ENCODE peak calls at places on chromosomes 13 and 19, in nine cellular contexts. J is IMR-90, Y is A549, I is prostate gland, O is right lobe of liver, M is heart left ventricle, B is uterus, L is ovary, C is K562. A is an unnamed sample.

GRCh38 chr13:28558126-28558525 is 63.2 kb upstream of the FLT1 start:
- DNase-seq in J (peak; percentile 97), Y (no peak), I (no peak), O (no peak), M (no peak), B (no peak), L (no peak), C (no peak), A (no peak)

GRCh38 chr19:46256855-46257254 is 27.3 kb downstream of the IGFL1 start:
- DNase-seq in J (peak; percentile 31), Y (no peak), I (no peak), O (no peak), M (no peak), B (no peak), L (no peak), C (no peak), A (no peak)

GRCh38 chr19:50427318-50427925 is 5.3 kb upstream of the MYBPC2 start:
- DNase-seq in J (no peak), Y (no peak), I (no peak), O (no peak), M (no peak), B (no peak), L (no peak), C (no peak), A (no peak)

GRCh38 chr19:8630796-8631424 is 477 bp downstream of the NFILZ start:
- DNase-seq in J (no peak), Y (no peak), I (no peak), O (no peak), M (no peak), B (no peak), L (no peak), C (no peak), A (no peak)

GRCh38 chr13:68176486-68176885 is 946.4 kb upstream of the PCDH9 start:
- DNase-seq in J (peak; percentile 36), Y (no peak), I (no peak), O (no peak), M (no peak), B (no peak), L (no peak), C (no peak), A (no peak)

GRCh38 chr13:63614874-63615612 is 2199.4 kb upstream of the PCDH20 start:
- DNase-seq in J (peak; percentile 69), Y (no peak), I (no peak), O (no peak), M (no peak), B (no peak), L (no peak), C (no peak), A (no peak)

GRCh38 chr13:29861694-29862110 is 11.3 kb upstream of the UBL3 start:
- DNase-seq in J (peak; percentile 97), Y (no peak), I (no peak), O (no peak), M (no peak), B (no peak), L (no peak), C (no peak), A (no peak)

GRCh38 chr13:58313219-58313618 is 681.7 kb downstream of the PCDH17 start:
- DNase-seq in J (no peak), Y (no peak), I (no peak), O (no peak), M (no peak), B (no peak), L (no peak), C (no peak), A (no peak)

GRCh38 chr13:97757807-97758206 is 195.7 kb upstream of the IPO5 start:
- DNase-seq in J (no peak), Y (no peak), I (no peak), O (no peak), M (peak; percentile 51), B (no peak), L (no peak), C (no peak), A (peak; percentile 34)

GRCh38 chr13:46751811-46752635 is 44.9 kb downstream of the ESD start:
- DNase-seq in J (peak; percentile 45), Y (no peak), I (no peak), O (no peak), M (no peak), B (no peak), L (no peak), C (no peak), A (no peak)

GRCh38 chr13:91346848-91347211 is 657 bp upstream of the MIR17HG start:
- DNase-seq in J (no peak), Y (no peak), I (peak; percentile 21), O (peak; percentile 55), M (no peak), B (no peak), L (no peak), C (peak; percentile 77), A (peak; percentile 55)

GRCh38 chr13:28204690-28205443 is 66.5 kb downstream of the PAN3 start:
- DNase-seq in J (no peak), Y (no peak), I (no peak), O (no peak), M (no peak), B (no peak), L (no peak), C (no peak), A (no peak)

GRCh38 chr19:16159655-16160054 is 13.7 kb downstream of the CIB3 start:
- DNase-seq in J (no peak), Y (no peak), I (no peak), O (no peak), M (no peak), B (no peak), L (no peak), C (no peak), A (no peak)

DNA sequence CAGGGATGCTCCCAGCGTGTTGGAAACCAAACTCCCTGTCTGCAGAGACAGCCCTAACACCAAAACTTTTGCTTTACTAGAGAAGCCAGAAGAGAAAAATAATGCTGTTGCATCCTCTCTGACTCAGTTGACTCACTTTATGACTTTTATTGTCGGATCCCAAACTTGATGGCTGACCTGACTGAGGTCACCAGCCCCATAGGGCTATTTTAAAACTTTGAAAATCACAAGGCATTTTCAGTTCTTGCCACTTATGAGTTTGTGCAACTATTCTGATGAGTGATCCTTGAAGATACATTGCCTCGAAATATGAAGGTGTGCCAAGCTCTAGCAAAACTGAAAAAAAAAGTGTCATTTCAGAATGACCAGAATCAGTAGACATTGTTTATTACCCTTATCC is 320.2 kb downstream of the DLEU7 start:
- DNase-seq in J (no peak), Y (no peak), I (no peak), O (no peak), M (no peak), B (no peak), L (no peak), C (no peak), A (no peak)
- H3K9me3 ChIP-seq in J (no peaks in the 10 kb centered on the region), Y (no peaks in the 10 kb centered on the region), I (no peaks in the 10 kb centered on the region), O (no peaks in the 10 kb centered on the region), M (no peaks in the 10 kb centered on the region), B (no peaks in the 10 kb centered on the region), L (no peaks in the 10 kb centered on the region), C (no peaks in the 10 kb centered on the region), A (no peaks in the 10 kb centered on the region)

GRCh38 chr13:39036212-39036611 is 1.7 kb downstream of the PROSER1 start:
- DNase-seq in J (peak; percentile 4), Y (no peak), I (no peak), O (no peak), M (no peak), B (no peak), L (no peak), C (no peak), A (no peak)

GRCh38 chr13:39039033-39039432 is 777 bp downstream of the NHLRC3 start:
- DNase-seq in J (no peak), Y (no peak), I (no peak), O (no peak), M (no peak), B (no peak), L (no peak), C (no peak), A (no peak)

GRCh38 chr13:39038569-39038898 is 278 bp downstream of the NHLRC3 start:
- DNase-seq in J (no peak), Y (no peak), I (no peak), O (peak; percentile 62), M (no peak), B (no peak), L (no peak), C (peak; percentile 4), A (peak; percentile 17)

GRCh38 chr13:39037410-39037879 is 444 bp downstream of the PROSER1 start:
- DNase-seq in J (no peak), Y (no peak), I (no peak), O (no peak), M (no peak), B (no peak), L (no peak), C (no peak), A (no peak)

DNA sequence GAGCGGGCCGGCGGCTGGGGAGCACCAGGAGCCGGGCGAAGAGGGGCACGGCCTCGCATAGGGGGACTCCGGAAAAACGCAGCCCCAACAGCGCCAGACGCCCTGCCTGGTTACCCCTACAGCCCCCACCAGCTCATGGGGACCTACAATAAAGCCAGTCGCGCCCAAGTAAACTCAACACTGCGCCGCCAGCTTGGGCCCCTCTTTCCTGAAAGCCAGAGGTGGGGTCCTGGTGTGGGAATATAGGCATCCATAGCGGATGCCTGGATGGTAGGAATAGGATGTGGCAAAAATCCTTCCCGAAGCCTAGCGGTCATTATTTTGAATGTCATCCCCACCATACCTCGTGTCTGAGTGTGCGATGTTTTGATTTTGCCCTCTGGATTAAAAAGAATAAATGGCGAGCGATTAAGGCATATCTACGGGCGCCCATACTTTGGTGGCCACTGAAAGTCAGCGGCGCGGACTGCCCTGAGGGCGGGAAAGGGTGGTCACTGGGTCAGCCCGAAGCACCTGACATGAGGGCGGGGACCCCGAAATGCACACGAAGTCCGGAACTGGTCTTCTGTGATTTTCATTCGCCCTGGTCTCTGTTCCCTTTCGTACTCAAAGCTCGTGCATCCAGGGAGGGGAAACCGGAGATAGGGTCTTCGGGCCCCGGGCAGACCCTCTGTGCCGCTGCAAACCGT is at the start of the genes NHLRC3 and PROSER1:
- DNase-seq in J (peak; percentile 88), Y (peak; percentile 15), I (peak; percentile 90), O (peak; percentile 92), M (peak; percentile 97), B (peak; percentile 93), L (peak; percentile 97), C (peak; percentile 69), A (peak; percentile 96)
- TF ChIP-seq POLR2A in J (peak; percentile 75), Y (peak; percentile 46), I (peak; percentile 43), O (peak; percentile 47), M (peak; percentile 44), B (peak; percentile 39), L (no peak), C (peak; percentile 73), A (peak; percentile 78)

DNA sequence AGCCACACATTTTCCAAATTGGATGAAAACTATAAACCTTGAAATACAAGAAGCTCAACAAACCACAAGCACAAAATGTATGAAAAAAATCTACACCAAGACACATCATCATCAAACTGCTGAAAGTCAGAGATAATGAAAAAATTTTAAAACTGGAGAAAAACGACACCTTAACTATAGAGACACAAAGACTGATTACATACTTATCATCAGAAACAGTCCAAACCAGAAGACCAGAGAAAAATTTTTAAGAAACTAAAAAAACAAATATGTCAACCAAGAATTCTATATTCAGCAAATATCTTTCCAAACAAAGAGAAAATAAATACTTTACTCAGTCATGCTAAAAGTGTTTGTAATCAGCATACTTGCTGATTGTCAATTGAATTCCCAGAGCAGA is 8.5 kb upstream of the ZNF823 start:
- DNase-seq in J (no peak), Y (no peak), I (no peak), O (no peak), M (no peak), B (no peak), L (no peak), C (no peak), A (no peak)
- H3K9me3 ChIP-seq in J (no peaks in the 10 kb centered on the region), Y (peaks cover 2% of the 10 kb centered on the region), I (no peaks in the 10 kb centered on the region), O (peaks cover 18% of the 10 kb centered on the region), M (peaks cover 39% of the 10 kb centered on the region), B (peaks cover 13% of the 10 kb centered on the region), L (no peaks in the 10 kb centered on the region), C (peaks cover 4% of the 10 kb centered on the region), A (peaks cover 7% of the 10 kb centered on the region)

GRCh38 chr19:49348305-49349188 is 13.3 kb downstream of the CD37 start:
- DNase-seq in J (no peak), Y (no peak), I (no peak), O (no peak), M (no peak), B (no peak), L (no peak), C (no peak), A (peak; percentile 58)
- TF ChIP-seq POLR2A in J (no peak), Y (no peak), I (no peak), O (no peak), M (no peak), B (no peak), L (no peak), C (no peak), A (no peak)

A was measured in body of pancreas.